ENCODE peak calls at places on chromosomes 12 and 14, in four cellular contexts. S, A, U and V are unnamed samples.

GRCh38 chr14:75184447-75184846 is 8.0 kb upstream of the TMED10 start:
- DNase-seq in A (peak; percentile 16), S (no peak), U (no peak), V (peak; percentile 74)

GRCh38 chr12:121202407-121203355 is 7.2 kb upstream of the P2RX4 start:
- DNase-seq in S (no peak), A (no peak), U (no peak), V (no peak)

GRCh38 chr14:64705406-64706118 is 1.3 kb downstream of the PLEKHG3 start:
- DNase-seq in S (no peak), U (no peak), A (no peak), V (no peak)

GRCh38 chr12:54572881-54573280 is 15.6 kb downstream of the PPP1R1A start:
- DNase-seq in U (no peak), A (no peak), S (no peak), V (no peak)

GRCh38 chr14:100653409-100653808 is 66.2 kb upstream of the BEGAIN start:
- DNase-seq in A (no peak), U (peak; percentile 54), S (no peak), V (no peak)

GRCh38 chr12:62785941-62786559 is 148.9 kb downstream of the PPM1H start:
- DNase-seq in A (peak; percentile 45), S (peak; percentile 85), U (peak; percentile 23), V (peak; percentile 94)

GRCh38 chr12:52353766-52354165 is 13.5 kb downstream of the KRT85 start:
- DNase-seq in S (no peak), U (no peak), A (no peak), V (no peak)

GRCh38 chr14:74919421-74920165 is 3.5 kb downstream of the RPS6KL1 start:
- DNase-seq in A (no peak), S (no peak), U (no peak), V (no peak)

GRCh38 chr12:125983094-125983783 is 918.0 kb downstream of the AACS start:
- DNase-seq in U (no peak), S (peak; percentile 26), A (no peak), V (peak; percentile 39)

GRCh38 chr12:71415336-71416231 is 24.0 kb upstream of the LGR5 start:
- DNase-seq in S (no peak), A (no peak), U (peak; percentile 36), V (peak; percentile 74)

GRCh38 chr12:26402648-26403047 is 207.3 kb downstream of the SSPN start:
- DNase-seq in S (no peak), A (no peak), U (no peak), V (no peak)

GRCh38 chr12:131699434-131699833 is 11.5 kb upstream of the SFSWAP start:
- DNase-seq in A (no peak), S (no peak), U (no peak), V (peak; percentile 17)

GRCh38 chr12:464484-465267 is 4.9 kb downstream of the B4GALNT3 start:
- DNase-seq in A (no peak), S (no peak), U (no peak), V (no peak)

GRCh38 chr14:88233915-88234314 is 89.2 kb downstream of the KCNK10 start:
- DNase-seq in U (peak; percentile 24), S (no peak), A (no peak), V (peak; percentile 10)

GRCh38 chr14:72892879-72893635 is 844 bp downstream of the DPF3 start:
- DNase-seq in U (peak; percentile 49), A (no peak), S (no peak), V (peak; percentile 23)

GRCh38 chr12:6067152-6067916 is 57.1 kb downstream of the VWF start:
- DNase-seq in U (no peak), S (no peak), A (peak; percentile 16), V (peak; percentile 37)

GRCh38 chr12:12661086-12661485 is 34.9 kb downstream of the GPR19 start:
- DNase-seq in A (no peak), U (no peak), S (peak; percentile 22), V (peak; percentile 94)

GRCh38 chr12:123064885-123065619 is 84.6 kb downstream of the ARL6IP4 start:
- DNase-seq in A (no peak), U (no peak), S (no peak), V (no peak)

GRCh38 chr14:102145395-102145794 is 5.7 kb downstream of the WDR20 start:
- DNase-seq in A (no peak), S (no peak), U (no peak), V (no peak)

GRCh38 chr12:88388566-88389269 is 191.6 kb downstream of the KITLG start:
- DNase-seq in U (no peak), A (no peak), S (no peak), V (peak; percentile 53)

GRCh38 chr12:37565112-37565511 is 751.5 kb upstream of the ALG10B start:
- DNase-seq in U (no peak), S (no peak), A (no peak), V (no peak)

GRCh38 chr14:86481105-86481504 is 951.2 kb downstream of the FLRT2 start:
- DNase-seq in S (no peak), A (no peak), U (no peak), V (no peak)

GRCh38 chr14:84343637-84344036 is 1186.3 kb upstream of the FLRT2 start:
- DNase-seq in U (no peak), S (peak; percentile 65), A (no peak), V (peak; percentile 0)

GRCh38 chr14:64556526-64556925 is 6.8 kb downstream of the PPP1R36 start:
- DNase-seq in U (no peak), A (no peak), S (no peak), V (peak; percentile 49)

GRCh38 chr12:110577717-110578521 is 5.2 kb downstream of the PPTC7 start:
- DNase-seq in S (no peak), A (no peak), U (peak; percentile 53), V (peak; percentile 89)

GRCh38 chr12:70660002-70660604 is 22.9 kb upstream of the PTPRB start:
- DNase-seq in U (no peak), A (no peak), S (no peak), V (no peak)

GRCh38 chr12:91951571-91951970 is 194.1 kb downstream of the BTG1 start:
- DNase-seq in S (no peak), U (no peak), A (no peak), V (no peak)

GRCh38 chr14:88421286-88421685 is 35.8 kb downstream of the SPATA7 start:
- DNase-seq in U (no peak), S (no peak), A (no peak), V (peak; percentile 43)

GRCh38 chr14:87343641-87344040 is 649.3 kb downstream of the GALC start:
- DNase-seq in S (no peak), U (no peak), A (no peak), V (no peak)

GRCh38 chr12:124844411-124845397 is 19.0 kb downstream of the SCARB1 start:
- DNase-seq in U (no peak), S (no peak), A (no peak), V (no peak)

GRCh38 chr12:85829391-85829790 is 6.8 kb downstream of the RASSF9 start:
- DNase-seq in S (no peak), A (no peak), U (no peak), V (peak; percentile 73)

GRCh38 chr14:42112108-42112507 is 505.4 kb downstream of the LRFN5 start:
- DNase-seq in S (no peak), U (no peak), A (no peak), V (peak; percentile 46)

GRCh38 chr12:40152783-40153383 is 47.0 kb upstream of the SLC2A13 start:
- DNase-seq in U (peak; percentile 69), A (peak; percentile 19), S (peak; percentile 14), V (peak; percentile 71)